ENCODE peak calls at places on chromosomes 1 and 21, in ten cellular contexts. D is adrenal gland, K is spleen, B is stomach, J is heart left ventricle, S is SK-N-SH, T is psoas muscle, M is PC-3, C is brain microvascular endothelial cell, Z is GM23338. X is an unnamed sample.

GRCh38 chr1:51877434-51878306 is 857 bp downstream of the NRDC start:
- DNase-seq in D (peak; percentile 55), J (no peak), Z (peak; percentile 46), S (no peak), C (peak; percentile 22), B (no peak), K (no peak), T (no peak), M (peak; percentile 17), X (no peak)

GRCh38 chr1:14596591-14596990 is 1.9 kb upstream of the KAZN start:
- DNase-seq in S (no peak), T (no peak), Z (no peak), D (no peak), C (no peak), M (no peak), J (no peak), B (no peak), K (no peak), X (no peak)

GRCh38 chr1:46401964-46402626 is 8.0 kb downstream of the FAAH start:
- DNase-seq in T (peak; percentile 87), D (peak; percentile 88), S (no peak), J (peak; percentile 40), M (peak; percentile 56), C (peak; percentile 84), Z (peak; percentile 89), B (peak; percentile 92), K (no peak), X (peak; percentile 77)

GRCh38 chr1:207311888-207312603 is 9.4 kb upstream of the CD55 start:
- DNase-seq in S (no peak), K (no peak), T (no peak), J (no peak), D (no peak), Z (no peak), C (no peak), M (peak; percentile 43), B (no peak), X (no peak)

GRCh38 chr1:94326329-94326728 is 88.9 kb upstream of the ARHGAP29 start:
- DNase-seq in S (no peak), D (no peak), Z (peak; percentile 49), J (no peak), M (peak; percentile 45), B (no peak), K (no peak), C (no peak), T (no peak), X (no peak)

GRCh38 chr1:93350322-93350721 is 4.6 kb downstream of the DR1 start:
- DNase-seq in S (no peak), B (no peak), J (no peak), C (no peak), D (no peak), M (no peak), Z (no peak), K (no peak), T (no peak), X (no peak)

GRCh38 chr1:10730985-10731384 is 65.5 kb downstream of the CASZ1 start:
- DNase-seq in T (no peak), C (peak; percentile 67), S (no peak), D (no peak), K (no peak), Z (no peak), B (no peak), M (peak; percentile 78), J (no peak), X (no peak)

GRCh38 chr21:41557884-41558283 is 49.9 kb upstream of the TMPRSS2 start:
- DNase-seq in Z (no peak), B (no peak), T (no peak), C (no peak), M (no peak), D (no peak), S (no peak), J (no peak), K (no peak), X (no peak)

GRCh38 chr21:41627428-41627827 is 119.5 kb upstream of the TMPRSS2 start:
- DNase-seq in B (no peak), T (no peak), D (no peak), S (no peak), Z (no peak), J (no peak), C (no peak), M (peak; percentile 67), K (no peak), X (no peak)

GRCh38 chr1:228725178-228725577 is 10.1 kb upstream of the RHOU start:
- DNase-seq in T (no peak), S (no peak), B (no peak), C (no peak), M (no peak), K (no peak), Z (no peak), J (no peak), D (no peak), X (no peak)

DNA sequence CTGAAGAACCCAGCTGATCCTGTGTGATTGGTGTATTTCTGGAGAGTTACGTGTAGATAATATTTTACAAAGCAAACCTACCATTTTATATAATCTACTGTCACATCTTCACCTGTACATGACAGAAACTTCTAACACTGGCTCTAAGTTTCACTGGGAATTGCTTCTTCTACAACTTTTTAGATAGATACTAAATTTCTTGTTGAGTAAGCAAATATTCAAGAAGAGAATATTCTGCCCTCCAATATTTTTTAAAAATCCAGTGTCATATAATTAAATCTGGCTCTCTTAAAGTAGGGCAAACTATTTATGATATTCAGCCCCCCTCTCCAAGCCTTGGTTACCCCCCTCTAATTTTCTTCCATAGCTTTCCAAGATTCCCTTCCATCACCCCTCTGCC is 50.1 kb downstream of the MROH9 start:
- DNase-seq in S (no peak), C (no peak), D (no peak), K (no peak), J (no peak), T (no peak), B (no peak), M (no peak), Z (no peak), X (no peak)
- H3K36me3 ChIP-seq in S (no peaks in the 10 kb centered on the region), C (no peaks in the 10 kb centered on the region), D (no peaks in the 10 kb centered on the region), K (no peaks in the 10 kb centered on the region), J (no peaks in the 10 kb centered on the region), T (no peaks in the 10 kb centered on the region), B (no peaks in the 10 kb centered on the region), M (no peaks in the 10 kb centered on the region), Z (no peaks in the 10 kb centered on the region), X (no peaks in the 10 kb centered on the region)

GRCh38 chr1:28197682-28198415 is 21.4 kb upstream of the PTAFR start:
- DNase-seq in M (no peak), S (no peak), J (no peak), Z (no peak), D (no peak), K (no peak), B (no peak), C (no peak), T (no peak), X (no peak)

GRCh38 chr1:28200234-28200873 is 23.9 kb upstream of the PTAFR start:
- DNase-seq in Z (no peak), B (no peak), M (no peak), T (no peak), J (no peak), S (no peak), K (no peak), C (no peak), D (no peak), X (no peak)

GRCh38 chr1:28196330-28196729 is 19.8 kb upstream of the PTAFR start:
- DNase-seq in K (no peak), M (no peak), B (no peak), T (no peak), Z (peak; percentile 36), S (no peak), C (no peak), J (no peak), D (no peak), X (no peak)

GRCh38 chr1:28195780-28196179 is 19.3 kb upstream of the PTAFR start:
- DNase-seq in J (no peak), K (no peak), T (no peak), B (no peak), M (no peak), S (no peak), C (no peak), D (no peak), Z (peak; percentile 21), X (peak; percentile 18)

GRCh38 chr1:28199328-28200233 is 23.1 kb upstream of the PTAFR start:
- DNase-seq in M (no peak), D (no peak), C (no peak), T (no peak), S (no peak), B (peak; percentile 42), K (no peak), Z (no peak), J (no peak), X (no peak)
- H3K27ac ChIP-seq in M (no peak overlapping the region), D (no peak overlapping the region), C (no peak overlapping the region), T (no peak overlapping the region), S (no peak overlapping the region), B (no peak overlapping the region), K (peak overlapping the region; percentile 62), Z (no peak overlapping the region), J (no peak overlapping the region), X (no peak overlapping the region)

DNA sequence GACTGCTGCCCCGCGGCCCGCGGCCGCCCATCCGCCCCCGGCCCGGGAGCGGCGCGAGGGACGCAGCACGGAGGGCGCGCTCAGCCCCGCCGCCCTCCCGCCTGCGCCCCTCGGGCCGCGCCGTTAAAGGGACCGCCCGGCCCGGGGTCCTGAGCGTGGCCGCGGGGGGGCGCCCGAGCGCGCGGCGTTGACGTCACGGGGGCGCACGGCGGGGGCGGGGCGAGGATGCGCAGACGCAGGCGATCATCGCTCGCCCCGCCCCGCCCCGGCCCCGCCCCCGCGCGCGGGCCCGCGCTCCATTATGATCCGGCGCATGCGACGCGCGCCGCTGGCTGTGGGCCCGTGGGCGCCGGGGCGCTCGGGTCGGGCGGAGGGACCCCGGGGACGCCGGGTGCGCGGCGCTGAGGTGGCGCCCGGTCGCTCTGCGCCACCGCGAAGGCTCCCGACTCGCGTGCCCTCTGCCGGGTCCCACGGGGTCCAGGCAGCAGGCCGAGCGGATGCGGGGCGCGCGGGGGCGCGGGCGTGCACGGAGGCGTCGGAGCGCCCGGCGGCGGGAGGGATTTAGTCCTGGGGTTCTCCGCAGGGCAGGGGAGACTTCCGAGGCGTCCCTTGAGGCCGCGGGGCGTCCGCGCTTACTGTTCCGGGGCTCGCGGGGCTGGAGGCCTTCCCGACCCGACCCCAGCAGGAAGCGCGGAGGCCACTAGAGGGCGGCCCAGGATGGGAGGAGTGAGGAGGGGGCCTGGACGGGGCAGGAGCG is at the start of gene DVL1:
- DNase-seq in C (no peak), M (peak; percentile 75), S (peak; percentile 98), T (peak; percentile 88), D (peak; percentile 59), B (peak; percentile 61), Z (peak; percentile 89), J (peak; percentile 67), K (peak; percentile 95), X (peak; percentile 84)
- TF ChIP-seq CTCF in C (peak; percentile 67), M (peak; percentile 60), S (peak; percentile 55), T (peak; percentile 42), D (peak; percentile 19), B (peak; percentile 21), Z (peak; percentile 41), J (peak; percentile 61), K (peak; percentile 25), X (peak; percentile 54)

GRCh38 chr1:225872075-225872430 is 10.1 kb downstream of the TMEM63A start:
- DNase-seq in S (no peak), K (no peak), B (no peak), T (no peak), D (no peak), M (peak; percentile 57), J (no peak), Z (no peak), C (no peak), X (no peak)
- H3K36me3 ChIP-seq in S (peaks cover 25% of the 10 kb centered on the region), K (peaks cover 100% of the 10 kb centered on the region), B (peaks cover 94% of the 10 kb centered on the region), T (peaks cover 7% of the 10 kb centered on the region), D (no peaks in the 10 kb centered on the region), M (peaks cover 50% of the 10 kb centered on the region), J (peaks cover 12% of the 10 kb centered on the region), Z (peaks cover 57% of the 10 kb centered on the region), C (peaks cover 12% of the 10 kb centered on the region), X (no peaks in the 10 kb centered on the region)

GRCh38 chr1:77489910-77490309 is 192.5 kb downstream of the ZZZ3 start:
- DNase-seq in S (no peak), M (no peak), B (no peak), D (no peak), J (no peak), C (peak; percentile 18), T (no peak), Z (peak; percentile 56), K (no peak), X (no peak)
- H3K27ac ChIP-seq in S (no peak overlapping the region), M (no peak overlapping the region), B (no peak overlapping the region), D (no peak overlapping the region), J (no peak overlapping the region), C (no peak overlapping the region), T (no peak overlapping the region), Z (peak overlapping the region; percentile 18), K (no peak overlapping the region), X (no peak overlapping the region)